ENCODE peak calls at places on chromosomes 13 and 19, in ten cellular contexts. J is ureter, P is fibroblast of mammary gland, D is NCI-H1105, X is A172, B is NCI-H187, V is DMS79, U is gastrocnemius medialis, A is choroid plexus epithelial cell, S is NCI-H2081. W is an unnamed sample.

GRCh38 chr13:43784491-43784890 is 2.3 kb downstream of the ENOX1 start:
- DNase-seq in J (no peak), P (peak; percentile 80), D (no peak), X (no peak), B (no peak), V (no peak), U (no peak), A (peak; percentile 24), S (no peak), W (no peak)

GRCh38 chr13:79018166-79018565 is 359.2 kb upstream of the OBI1 start:
- DNase-seq in J (no peak), P (no peak), D (no peak), X (no peak), B (no peak), V (no peak), U (no peak), A (no peak), S (no peak), W (no peak)

GRCh38 chr19:12836529-12836863 is 1.8 kb upstream of the MAST1 start:
- DNase-seq in J (no peak), P (no peak), D (no peak), X (no peak), B (no peak), V (no peak), U (no peak), A (no peak), S (no peak), W (no peak)

GRCh38 chr13:40672310-40673060 is 6.0 kb upstream of the FOXO1 start:
- DNase-seq in J (no peak), P (peak; percentile 87), D (peak; percentile 41), X (peak; percentile 64), B (no peak), V (peak; percentile 20), U (no peak), A (peak; percentile 88), S (peak; percentile 12), W (peak; percentile 63)

GRCh38 chr13:105971312-105971711 is 564.1 kb downstream of the EFNB2 start:
- DNase-seq in J (no peak), P (no peak), D (no peak), X (no peak), B (no peak), V (no peak), U (no peak), A (no peak), S (no peak), W (no peak)

GRCh38 chr19:54459282-54460229 is 4.0 kb downstream of the LENG9 start:
- DNase-seq in J (no peak), P (no peak), D (no peak), X (no peak), B (no peak), V (no peak), U (no peak), A (no peak), S (no peak), W (peak; percentile 21)

GRCh38 chr13:43261018-43261417 is 237.6 kb downstream of the DNAJC15 start:
- DNase-seq in J (no peak), P (peak; percentile 85), D (no peak), X (peak; percentile 47), B (no peak), V (no peak), U (no peak), A (peak; percentile 69), S (no peak), W (no peak)

GRCh38 chr13:38223093-38223492 is 126.6 kb upstream of the UFM1 start:
- DNase-seq in J (no peak), P (peak; percentile 30), D (no peak), X (peak; percentile 13), B (no peak), V (no peak), U (no peak), A (peak; percentile 73), S (no peak), W (peak; percentile 14)

GRCh38 chr19:39645800-39646411 is 9.8 kb upstream of the LGALS16 start:
- DNase-seq in J (no peak), P (peak; percentile 16), D (no peak), X (peak; percentile 7), B (no peak), V (no peak), U (no peak), A (peak; percentile 33), S (no peak), W (peak; percentile 7)

GRCh38 chr13:109516196-109516595 is 270.2 kb downstream of the IRS2 start:
- DNase-seq in J (no peak), P (no peak), D (no peak), X (no peak), B (no peak), V (no peak), U (no peak), A (peak; percentile 73), S (no peak), W (no peak)

GRCh38 chr13:110702591-110703526 is 3.1 kb downstream of the CARS2 start:
- DNase-seq in J (no peak), P (peak; percentile 64), D (no peak), X (no peak), B (no peak), V (no peak), U (peak; percentile 75), A (peak; percentile 74), S (no peak), W (peak; percentile 30)

GRCh38 chr19:10920288-10920655 is 8.2 kb downstream of the YIPF2 start:
- DNase-seq in J (no peak), P (no peak), D (no peak), X (no peak), B (no peak), V (no peak), U (no peak), A (no peak), S (no peak), W (peak; percentile 27)

GRCh38 chr19:38191747-38192146 is 32.3 kb downstream of the DPF1 start:
- DNase-seq in J (no peak), P (no peak), D (no peak), X (no peak), B (no peak), V (no peak), U (no peak), A (no peak), S (no peak), W (no peak)

GRCh38 chr19:7731218-7731595 is 703 bp downstream of the CLEC4G start:
- DNase-seq in J (no peak), P (no peak), D (no peak), X (no peak), B (no peak), V (no peak), U (no peak), A (no peak), S (no peak), W (no peak)

GRCh38 chr19:2391118-2391725 is 31.2 kb downstream of the TMPRSS9 start:
- DNase-seq in J (no peak), P (peak; percentile 80), D (peak; percentile 60), X (peak; percentile 61), B (no peak), V (peak; percentile 28), U (no peak), A (peak; percentile 84), S (peak; percentile 69), W (peak; percentile 73)

GRCh38 chr19:56596676-56597075 is 1.6 kb downstream of the ZNF71 start:
- DNase-seq in J (no peak), P (no peak), D (no peak), X (no peak), B (no peak), V (no peak), U (no peak), A (no peak), S (no peak), W (no peak)

GRCh38 chr19:28313633-28314032 is 899.3 kb downstream of the UQCRFS1 start:
- DNase-seq in J (no peak), P (peak; percentile 95), D (no peak), X (peak; percentile 95), B (no peak), V (no peak), U (no peak), A (no peak), S (no peak), W (no peak)

GRCh38 chr19:48994035-48994386 is 324 bp downstream of the RUVBL2 start:
- DNase-seq in J (no peak), P (no peak), D (no peak), X (no peak), B (no peak), V (no peak), U (no peak), A (no peak), S (no peak), W (no peak)

GRCh38 chr13:97561182-97561581 is 127.2 kb downstream of the RAP2A start:
- DNase-seq in J (no peak), P (no peak), D (no peak), X (no peak), B (no peak), V (no peak), U (no peak), A (no peak), S (no peak), W (no peak)

GRCh38 chr13:31884556-31884955 is 145.2 kb downstream of the RXFP2 start:
- DNase-seq in J (no peak), P (no peak), D (no peak), X (no peak), B (no peak), V (no peak), U (no peak), A (no peak), S (no peak), W (no peak)

GRCh38 chr13:39415403-39415802 is 187.6 kb downstream of the LHFPL6 start:
- DNase-seq in J (peak; percentile 51), P (peak; percentile 64), D (no peak), X (peak; percentile 11), B (no peak), V (no peak), U (no peak), A (peak; percentile 72), S (peak; percentile 21), W (no peak)

GRCh38 chr13:47474845-47475244 is 526.2 kb downstream of the SUCLA2 start:
- DNase-seq in J (no peak), P (peak; percentile 32), D (no peak), X (no peak), B (no peak), V (no peak), U (no peak), A (peak; percentile 38), S (no peak), W (no peak)

GRCh38 chr13:40271931-40272775 is 394.3 kb downstream of the FOXO1 start:
- DNase-seq in J (peak; percentile 78), P (peak; percentile 86), D (no peak), X (peak; percentile 78), B (no peak), V (no peak), U (peak; percentile 83), A (peak; percentile 94), S (no peak), W (no peak)

GRCh38 chr13:40617801-40618356 is 48.6 kb downstream of the FOXO1 start:
- DNase-seq in J (no peak), P (no peak), D (no peak), X (no peak), B (no peak), V (no peak), U (peak; percentile 51), A (peak; percentile 25), S (no peak), W (no peak)